ENCODE peak calls at places on chromosomes 5 and 9, in ten cellular contexts. P is stimulated activated CD8-positive, alpha-beta memory T cell treated with anti-CD3 and anti-CD28 coated beads, Interleukin-2, amount 100 ng/mL, for 1 hour; W is A172; Z is activated CD4-positive, alpha-beta T cell treated with anti-CD3 and anti-CD28 coated beads, Interleukin-2, amount 50 U/mL, for 48 hours; I is lung microvascular endothelial cell; G is amniotic stem cell; X is stimulated activated CD4-positive, alpha-beta T cell treated with anti-CD3 and anti-CD28 coated beads, Interleukin-1b, Interleukin-23, amount 100 ng/mL, for 48 hours; O is fibroblast of lung; L is T-cell; Y is aorta. C is an unnamed sample.

GRCh38 chr5:25963251-25964008 is 1075.0 kb downstream of the CDH9 start:
- DNase-seq in I (no peak), Z (no peak), Y (no peak), W (peak; percentile 53), G (no peak), X (no peak), O (no peak), L (no peak), P (no peak), C (no peak)

GRCh38 chr9:135106551-135107270 is 19.2 kb downstream of the OLFM1 start:
- DNase-seq in Z (no peak), Y (no peak), L (no peak), P (no peak), G (no peak), I (no peak), X (no peak), O (no peak), W (no peak), C (no peak)

GRCh38 chr9:112341741-112342140 is 8.3 kb upstream of the PTBP3 start:
- DNase-seq in X (no peak), O (peak; percentile 77), P (no peak), I (no peak), G (no peak), L (no peak), W (peak; percentile 86), Y (no peak), Z (no peak), C (no peak)

GRCh38 chr5:102583663-102584062 is 84.9 kb upstream of the SLCO6A1 start:
- DNase-seq in Z (no peak), O (no peak), I (peak; percentile 37), X (no peak), L (no peak), W (peak; percentile 13), Y (no peak), P (no peak), G (no peak), C (peak; percentile 21)

GRCh38 chr9:108117775-108118174 is 628.2 kb upstream of the KLF4 start:
- DNase-seq in P (no peak), I (no peak), O (no peak), Y (no peak), Z (no peak), X (no peak), W (no peak), G (no peak), L (no peak), C (no peak)

GRCh38 chr5:137310051-137310730 is 188.9 kb downstream of the SPOCK1 start:
- DNase-seq in G (peak; percentile 89), W (peak; percentile 94), Y (no peak), I (peak; percentile 11), L (no peak), X (no peak), Z (no peak), P (no peak), O (peak; percentile 95), C (peak; percentile 19)

GRCh38 chr9:5389109-5389732 is 48.5 kb downstream of the PLGRKT start:
- DNase-seq in W (peak; percentile 81), O (peak; percentile 92), I (no peak), P (no peak), L (no peak), Y (no peak), G (peak; percentile 20), Z (peak; percentile 7), X (peak; percentile 39), C (no peak)

GRCh38 chr9:137611623-137612609 is 6.4 kb downstream of the ARRDC1 start:
- DNase-seq in L (no peak), X (peak; percentile 46), Y (no peak), G (peak; percentile 66), Z (no peak), W (peak; percentile 98), I (no peak), P (no peak), O (peak; percentile 84), C (peak; percentile 91)

GRCh38 chr9:34572092-34572491 is 17.4 kb downstream of the CNTFR start:
- DNase-seq in W (no peak), G (no peak), P (no peak), I (no peak), Y (no peak), X (no peak), Z (no peak), O (no peak), L (no peak), C (no peak)

GRCh38 chr9:126618200-126618589 is 4.5 kb downstream of the LMX1B start:
- DNase-seq in W (no peak), G (no peak), L (no peak), Z (no peak), P (no peak), X (no peak), O (no peak), I (no peak), Y (no peak), C (no peak)

GRCh38 chr5:141199359-141200235 is at the start of gene PCDHB11:
- DNase-seq in L (no peak), X (no peak), W (no peak), I (no peak), Y (no peak), G (no peak), P (no peak), Z (no peak), O (no peak), C (no peak)

GRCh38 chr5:61334224-61335196 is 2.5 kb downstream of the ZSWIM6 start:
- DNase-seq in O (peak; percentile 90), G (peak; percentile 48), W (no peak), Y (no peak), X (no peak), P (no peak), I (peak; percentile 36), L (no peak), Z (no peak), C (peak; percentile 51)

GRCh38 chr9:132451276-132451675 is 41.3 kb downstream of the CFAP77 start:
- DNase-seq in L (peak; percentile 32), G (no peak), Z (peak; percentile 7), I (no peak), Y (no peak), W (no peak), P (peak; percentile 4), O (no peak), X (peak; percentile 26), C (no peak)

GRCh38 chr5:97182571-97183099 is 412 bp downstream of the RIOK2 start:
- DNase-seq in O (peak; percentile 48), Z (no peak), P (no peak), I (peak; percentile 39), L (no peak), X (no peak), Y (no peak), G (no peak), W (peak; percentile 9), C (peak; percentile 16)

GRCh38 chr5:80689627-80690026 is 34.8 kb upstream of the DHFR start:
- DNase-seq in L (no peak), W (no peak), Z (no peak), I (no peak), G (no peak), Y (no peak), X (no peak), O (no peak), P (no peak), C (no peak)

C was measured in hepatocyte.